ENCODE peak calls at places on chromosomes 12 and 14, in eight cellular contexts. One of them, this sample, is unnamed.

GRCh38 chr12:57118711-57119271 is 7.6 kb upstream of the STAT6 start:
- DNase-seq in cerebellar cortex: no peak
- DNase-seq in putamen: no peak
- DNase-seq in ACHN: peak; percentile 21
- DNase-seq in nephron progenitor cell: no peak
- DNase-seq in stimulated activated CD4-positive, alpha-beta T cell treated with anti-CD3 and anti-CD28 coated beads, Interleukin-12 subunit alpha, Interleukin-12 subunit beta, amount 100 ng/mL, for 48 hours: no peak
- DNase-seq in NCI-H226: peak; percentile 67
- DNase-seq in substantia nigra: no peak
- DNase-seq in this sample: no peak

GRCh38 chr14:21347201-21347600 is 36.6 kb downstream of the SUPT16H start:
- DNase-seq in stimulated activated CD4-positive, alpha-beta T cell treated with anti-CD3 and anti-CD28 coated beads, Interleukin-12 subunit alpha, Interleukin-12 subunit beta, amount 100 ng/mL, for 48 hours: no peak
- DNase-seq in cerebellar cortex: no peak
- DNase-seq in putamen: no peak
- DNase-seq in NCI-H226: no peak
- DNase-seq in nephron progenitor cell: no peak
- DNase-seq in ACHN: no peak
- DNase-seq in substantia nigra: no peak
- DNase-seq in this sample: no peak

GRCh38 chr14:87955501-87955900 is 37.5 kb downstream of the GALC start:
- DNase-seq in stimulated activated CD4-positive, alpha-beta T cell treated with anti-CD3 and anti-CD28 coated beads, Interleukin-12 subunit alpha, Interleukin-12 subunit beta, amount 100 ng/mL, for 48 hours: no peak
- DNase-seq in NCI-H226: no peak
- DNase-seq in nephron progenitor cell: no peak
- DNase-seq in cerebellar cortex: no peak
- DNase-seq in ACHN: no peak
- DNase-seq in substantia nigra: no peak
- DNase-seq in putamen: no peak
- DNase-seq in this sample: no peak

GRCh38 chr14:103708750-103709187 is 6.5 kb downstream of the XRCC3 start:
- DNase-seq in cerebellar cortex: peak; percentile 84
- DNase-seq in substantia nigra: no peak
- DNase-seq in putamen: no peak
- DNase-seq in nephron progenitor cell: no peak
- DNase-seq in NCI-H226: no peak
- DNase-seq in ACHN: no peak
- DNase-seq in stimulated activated CD4-positive, alpha-beta T cell treated with anti-CD3 and anti-CD28 coated beads, Interleukin-12 subunit alpha, Interleukin-12 subunit beta, amount 100 ng/mL, for 48 hours: no peak
- DNase-seq in this sample: no peak

GRCh38 chr12:89880695-89881350 is 172.2 kb upstream of the ATP2B1 start:
- DNase-seq in ACHN: no peak
- DNase-seq in NCI-H226: no peak
- DNase-seq in nephron progenitor cell: no peak
- DNase-seq in substantia nigra: no peak
- DNase-seq in cerebellar cortex: no peak
- DNase-seq in stimulated activated CD4-positive, alpha-beta T cell treated with anti-CD3 and anti-CD28 coated beads, Interleukin-12 subunit alpha, Interleukin-12 subunit beta, amount 100 ng/mL, for 48 hours: no peak
- DNase-seq in putamen: no peak
- DNase-seq in this sample: no peak

GRCh38 chr14:102940729-102941362 is 18.4 kb downstream of the AMN start:
- DNase-seq in NCI-H226: no peak
- DNase-seq in stimulated activated CD4-positive, alpha-beta T cell treated with anti-CD3 and anti-CD28 coated beads, Interleukin-12 subunit alpha, Interleukin-12 subunit beta, amount 100 ng/mL, for 48 hours: no peak
- DNase-seq in substantia nigra: no peak
- DNase-seq in ACHN: no peak
- DNase-seq in cerebellar cortex: no peak
- DNase-seq in nephron progenitor cell: no peak
- DNase-seq in putamen: peak; percentile 58
- DNase-seq in this sample: no peak

GRCh38 chr12:126454581-126454980 is 1389.3 kb downstream of the AACS start:
- DNase-seq in nephron progenitor cell: no peak
- DNase-seq in substantia nigra: no peak
- DNase-seq in NCI-H226: no peak
- DNase-seq in ACHN: no peak
- DNase-seq in cerebellar cortex: no peak
- DNase-seq in stimulated activated CD4-positive, alpha-beta T cell treated with anti-CD3 and anti-CD28 coated beads, Interleukin-12 subunit alpha, Interleukin-12 subunit beta, amount 100 ng/mL, for 48 hours: no peak
- DNase-seq in putamen: no peak
- DNase-seq in this sample: no peak

GRCh38 chr14:102095871-102096568 is 9.2 kb upstream of the HSP90AA1 start:
- DNase-seq in stimulated activated CD4-positive, alpha-beta T cell treated with anti-CD3 and anti-CD28 coated beads, Interleukin-12 subunit alpha, Interleukin-12 subunit beta, amount 100 ng/mL, for 48 hours: no peak
- DNase-seq in putamen: no peak
- DNase-seq in nephron progenitor cell: no peak
- DNase-seq in substantia nigra: no peak
- DNase-seq in cerebellar cortex: no peak
- DNase-seq in ACHN: no peak
- DNase-seq in NCI-H226: no peak
- DNase-seq in this sample: no peak

GRCh38 chr14:105499256-105500035 is 8.4 kb downstream of the TEDC1 start:
- DNase-seq in substantia nigra: peak; percentile 82
- DNase-seq in nephron progenitor cell: no peak
- DNase-seq in ACHN: no peak
- DNase-seq in putamen: peak; percentile 97
- DNase-seq in NCI-H226: no peak
- DNase-seq in stimulated activated CD4-positive, alpha-beta T cell treated with anti-CD3 and anti-CD28 coated beads, Interleukin-12 subunit alpha, Interleukin-12 subunit beta, amount 100 ng/mL, for 48 hours: no peak
- DNase-seq in cerebellar cortex: no peak
- DNase-seq in this sample: peak; percentile 73

GRCh38 chr12:103877288-103877687 is 36.3 kb upstream of the NT5DC3 start:
- DNase-seq in NCI-H226: no peak
- DNase-seq in cerebellar cortex: no peak
- DNase-seq in ACHN: no peak
- DNase-seq in putamen: no peak
- DNase-seq in stimulated activated CD4-positive, alpha-beta T cell treated with anti-CD3 and anti-CD28 coated beads, Interleukin-12 subunit alpha, Interleukin-12 subunit beta, amount 100 ng/mL, for 48 hours: no peak
- DNase-seq in substantia nigra: no peak
- DNase-seq in nephron progenitor cell: no peak
- DNase-seq in this sample: no peak

GRCh38 chr12:176321-177181 is 37.4 kb downstream of the SLC6A12 start:
- DNase-seq in NCI-H226: peak; percentile 56
- DNase-seq in nephron progenitor cell: no peak
- DNase-seq in stimulated activated CD4-positive, alpha-beta T cell treated with anti-CD3 and anti-CD28 coated beads, Interleukin-12 subunit alpha, Interleukin-12 subunit beta, amount 100 ng/mL, for 48 hours: no peak
- DNase-seq in putamen: peak; percentile 59
- DNase-seq in cerebellar cortex: peak; percentile 75
- DNase-seq in substantia nigra: no peak
- DNase-seq in ACHN: peak; percentile 36
- DNase-seq in this sample: peak; percentile 91

GRCh38 chr14:57930241-57930975 is 64.5 kb upstream of the SLC35F4 start:
- DNase-seq in putamen: no peak
- DNase-seq in ACHN: peak; percentile 92
- DNase-seq in nephron progenitor cell: no peak
- DNase-seq in NCI-H226: peak; percentile 72
- DNase-seq in substantia nigra: no peak
- DNase-seq in cerebellar cortex: no peak
- DNase-seq in stimulated activated CD4-positive, alpha-beta T cell treated with anti-CD3 and anti-CD28 coated beads, Interleukin-12 subunit alpha, Interleukin-12 subunit beta, amount 100 ng/mL, for 48 hours: no peak
- DNase-seq in this sample: no peak

GRCh38 chr12:65121049-65121955 is at the start of gene WIF1:
- DNase-seq in stimulated activated CD4-positive, alpha-beta T cell treated with anti-CD3 and anti-CD28 coated beads, Interleukin-12 subunit alpha, Interleukin-12 subunit beta, amount 100 ng/mL, for 48 hours: no peak
- DNase-seq in nephron progenitor cell: peak; percentile 63
- DNase-seq in putamen: peak; percentile 27
- DNase-seq in ACHN: no peak
- DNase-seq in substantia nigra: no peak
- DNase-seq in cerebellar cortex: peak; percentile 19
- DNase-seq in NCI-H226: no peak
- DNase-seq in this sample: no peak

GRCh38 chr12:26630546-26631027 is 202.4 kb downstream of the ITPR2 start:
- DNase-seq in substantia nigra: no peak
- DNase-seq in NCI-H226: peak; percentile 59
- DNase-seq in stimulated activated CD4-positive, alpha-beta T cell treated with anti-CD3 and anti-CD28 coated beads, Interleukin-12 subunit alpha, Interleukin-12 subunit beta, amount 100 ng/mL, for 48 hours: no peak
- DNase-seq in nephron progenitor cell: no peak
- DNase-seq in cerebellar cortex: peak; percentile 10
- DNase-seq in putamen: no peak
- DNase-seq in ACHN: peak; percentile 99
- DNase-seq in this sample: no peak

This sample was measured in SW480.